ENCODE peak calls at places on chromosomes 2 and 18, in five cellular contexts. H, M, L, S and G are unnamed samples.

GRCh38 chr18:61549411-61549810 is 216.2 kb downstream of the CDH20 start:
- DNase-seq in H (no peak), M (no peak), L (no peak), S (no peak), G (no peak)

GRCh38 chr2:239821694-239822075 is 203.5 kb downstream of the NDUFA10 start:
- DNase-seq in H (no peak), M (no peak), L (no peak), S (no peak), G (no peak)

GRCh38 chr2:144596074-144596871 is 76.4 kb upstream of the ZEB2 start:
- DNase-seq in H (peak; percentile 21), M (peak; percentile 87), L (peak; percentile 83), S (peak; percentile 63), G (peak; percentile 61)

GRCh38 chr2:238729261-238729935 is 118.5 kb upstream of the TWIST2 start:
- DNase-seq in H (no peak), M (no peak), L (no peak), S (no peak), G (no peak)

GRCh38 chr2:160267022-160267421 is 67.0 kb upstream of the ITGB6 start:
- DNase-seq in H (no peak), M (no peak), L (no peak), S (no peak), G (no peak)

GRCh38 chr2:290090-290722 is 2.3 kb upstream of the ALKAL2 start:
- DNase-seq in H (no peak), M (peak; percentile 81), L (peak; percentile 80), S (peak; percentile 65), G (peak; percentile 89)

GRCh38 chr2:203340791-203341487 is 12.7 kb downstream of the ABI2 start:
- DNase-seq in H (no peak), M (peak; percentile 38), L (peak; percentile 97), S (peak; percentile 89), G (peak; percentile 91)

GRCh38 chr2:2846379-2847130 is 515.5 kb upstream of the MYT1L start:
- DNase-seq in H (no peak), M (no peak), L (peak; percentile 41), S (no peak), G (no peak)

DNA sequence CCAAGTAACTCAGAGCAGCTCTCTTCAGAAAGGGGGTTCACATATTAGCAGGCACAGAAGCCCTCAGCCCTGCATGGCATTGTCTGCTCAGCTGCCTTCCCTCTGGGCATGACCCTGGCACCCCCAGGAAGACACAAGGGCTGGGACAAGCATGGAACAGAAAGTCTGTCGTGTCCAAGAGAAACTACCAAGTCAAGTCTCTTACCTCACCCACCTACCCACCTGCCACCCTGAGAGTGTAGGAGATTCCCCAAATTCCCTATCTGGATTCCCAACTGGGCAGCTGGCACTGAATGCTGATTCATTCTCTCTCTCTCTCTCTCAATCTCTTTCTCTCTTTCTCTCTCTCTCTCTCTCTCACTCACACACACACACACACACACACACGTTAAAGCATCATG is 21.6 kb downstream of the SMAD7 start:
- DNase-seq in H (no peak), M (peak; percentile 51), L (no peak), S (peak; percentile 53), G (no peak)
- H3K4me3 ChIP-seq in H (peak overlapping the region; percentile 1), M (peak overlapping the region; percentile 65), L (no peak overlapping the region), S (no peak overlapping the region), G (peak overlapping the region; percentile 70)

DNA sequence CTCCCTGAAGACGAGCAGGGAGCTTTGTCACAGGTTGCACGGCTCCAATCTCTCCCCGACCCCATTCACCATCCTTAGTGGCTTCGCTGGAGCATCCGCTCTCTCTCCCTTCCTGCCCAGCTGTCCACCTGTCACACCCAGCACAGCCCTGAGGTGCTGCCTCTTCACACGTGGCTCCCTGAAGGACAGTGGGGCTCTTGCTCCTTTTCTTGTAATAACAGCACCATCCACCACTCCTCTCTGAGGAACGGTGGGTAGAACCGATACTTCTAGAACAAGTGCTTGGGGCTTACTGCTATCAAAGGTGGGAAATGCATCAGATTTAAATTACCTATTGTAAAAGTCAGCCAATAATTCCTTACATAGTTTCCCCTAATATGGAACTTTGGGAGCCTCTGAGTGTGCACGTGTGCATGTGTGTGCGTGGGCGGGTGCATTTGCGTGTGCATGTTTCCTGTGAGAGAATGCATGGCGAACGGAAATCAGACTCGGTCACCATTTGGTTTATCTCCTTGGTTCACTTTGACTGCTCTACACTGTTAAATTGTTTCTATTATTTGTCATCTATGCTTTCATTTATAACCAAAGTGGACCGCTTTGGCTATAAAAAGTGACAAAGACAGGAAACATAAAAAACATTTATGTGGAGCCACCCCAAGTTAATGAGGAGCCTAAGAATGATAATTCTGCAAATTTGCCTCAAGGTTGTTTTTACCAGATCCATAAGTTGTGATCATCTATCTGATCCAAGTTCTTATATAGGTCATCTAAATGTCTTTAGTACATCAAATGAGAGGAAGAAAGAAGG is 39.1 kb downstream of the KLHL29 start:
- DNase-seq in H (no peak), M (no peak), L (no peak), S (no peak), G (no peak)
- H3K9ac ChIP-seq in H (no peak overlapping the region), M (no peak overlapping the region), L (no peak overlapping the region), S (no peak overlapping the region), G (no peak overlapping the region)

GRCh38 chr18:55314031-55314430 is 274.0 kb downstream of the TCF4 start:
- DNase-seq in H (no peak), M (no peak), L (no peak), S (no peak), G (no peak)
- H3K4me3 ChIP-seq in H (no peak overlapping the region), M (no peak overlapping the region), L (no peak overlapping the region), S (no peak overlapping the region), G (no peak overlapping the region)

DNA sequence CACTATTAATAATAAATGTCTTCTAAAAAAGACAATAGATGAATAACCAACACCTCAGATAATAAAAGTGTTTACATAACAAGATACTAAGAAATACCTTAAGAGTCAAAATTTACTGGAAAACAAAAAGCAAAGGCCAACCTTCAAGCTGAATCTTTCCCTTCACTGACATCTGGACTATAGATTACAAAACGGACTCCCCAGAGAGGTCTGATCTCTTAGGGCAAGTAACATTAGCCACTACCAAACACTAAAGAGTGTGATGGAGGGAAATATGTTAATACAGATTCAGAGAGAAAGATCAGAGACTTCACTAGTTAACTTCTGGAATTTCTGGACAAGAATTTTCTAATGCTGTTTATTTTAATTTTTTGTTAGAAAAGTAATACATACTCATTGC is 13.9 kb downstream of the CLASP1 start:
- DNase-seq in H (no peak), M (peak; percentile 44), L (peak; percentile 15), S (no peak), G (peak; percentile 47)
- H3K9ac ChIP-seq in H (no peak overlapping the region), M (no peak overlapping the region), L (peak overlapping the region; percentile 75), S (no peak overlapping the region), G (no peak overlapping the region)

GRCh38 chr2:234823877-234824376 is 127.9 kb upstream of the SH3BP4 start:
- DNase-seq in H (no peak), M (peak; percentile 83), L (peak; percentile 92), S (peak; percentile 100), G (peak; percentile 95)
- H3K4me3 ChIP-seq in H (no peak overlapping the region), M (no peak overlapping the region), L (peak overlapping the region; percentile 26), S (no peak overlapping the region), G (peak overlapping the region; percentile 6)

GRCh38 chr18:21826196-21826595 is 85.6 kb downstream of the MIB1 start:
- DNase-seq in H (no peak), M (peak; percentile 26), L (peak; percentile 49), S (peak; percentile 88), G (peak; percentile 24)

GRCh38 chr18:21820811-21821143 is 80.2 kb downstream of the MIB1 start:
- DNase-seq in H (no peak), M (no peak), L (no peak), S (no peak), G (no peak)

GRCh38 chr18:21823848-21824247 is 83.3 kb downstream of the MIB1 start:
- DNase-seq in H (no peak), M (no peak), L (no peak), S (no peak), G (no peak)

GRCh38 chr18:21815101-21815500 is 74.5 kb downstream of the MIB1 start:
- DNase-seq in H (no peak), M (no peak), L (no peak), S (no peak), G (no peak)

GRCh38 chr18:21820035-21820810 is 79.6 kb downstream of the MIB1 start:
- DNase-seq in H (no peak), M (peak; percentile 39), L (peak; percentile 28), S (peak; percentile 2), G (peak; percentile 55)
- H3K9ac ChIP-seq in H (no peak overlapping the region), M (no peak overlapping the region), L (no peak overlapping the region), S (no peak overlapping the region), G (no peak overlapping the region)

GRCh38 chr2:134164306-134164705 is 89.6 kb upstream of the MGAT5 start:
- DNase-seq in H (no peak), M (no peak), L (no peak), S (no peak), G (no peak)
- H3K4me3 ChIP-seq in H (no peak overlapping the region), M (no peak overlapping the region), L (no peak overlapping the region), S (no peak overlapping the region), G (no peak overlapping the region)

DNA sequence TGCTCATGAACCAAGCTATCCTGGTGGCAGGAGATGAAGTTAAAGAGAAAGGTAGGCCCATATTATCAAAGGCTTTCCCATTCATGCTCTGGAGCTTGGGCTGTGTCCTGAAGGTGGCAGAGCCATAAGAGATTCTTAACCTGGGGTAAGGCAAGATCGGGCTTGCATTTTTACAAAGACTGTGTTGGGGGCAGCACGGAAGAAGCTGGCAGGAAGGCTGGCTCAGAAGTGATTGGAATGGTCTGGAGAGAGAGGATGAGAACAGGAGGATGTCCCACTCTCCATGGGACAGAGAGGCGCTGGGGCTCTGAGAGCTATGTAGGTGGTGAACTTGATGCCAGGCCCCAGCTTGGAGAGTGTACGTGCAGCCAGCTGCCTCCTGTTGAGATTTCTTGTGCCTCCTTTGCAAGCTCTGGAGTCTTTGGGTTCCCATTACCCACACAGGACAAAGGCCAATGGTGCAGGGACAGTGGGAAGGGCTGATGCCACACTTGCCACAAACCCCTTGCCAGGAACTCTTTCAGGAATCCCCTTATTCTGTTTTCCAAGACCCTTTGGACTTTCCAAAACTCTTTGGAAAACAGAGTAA is 40.6 kb upstream of the FZD5 start:
- DNase-seq in H (no peak), M (no peak), L (no peak), S (no peak), G (no peak)
- H3K9ac ChIP-seq in H (no peak overlapping the region), M (peak overlapping the region; percentile 17), L (no peak overlapping the region), S (no peak overlapping the region), G (no peak overlapping the region)